ENCODE peak calls at places on chromosomes 5 and 9, in eight cellular contexts. A is A673, U is SK-N-SH, L is IMR-90, B is HL-60, S is GM23248, W is MM.1S, C is upper lobe of right lung. Y is an unnamed sample.
A peak's percentile ranks its signal among the peaks of the same experiment; 100 is the strongest.

GRCh38 chr5:53642006-53642405 is 81.6 kb downstream of the NDUFS4 start:
- DNase-seq in A (peak; percentile 92), U (no peak), L (peak; percentile 17), B (no peak), S (peak; percentile 41), W (no peak), C (no peak), Y (no peak)

GRCh38 chr5:2756211-2756746 is 4.8 kb upstream of the IRX2 start:
- DNase-seq in A (no peak), U (no peak), L (peak; percentile 9), B (no peak), S (peak; percentile 95), W (no peak), C (peak; percentile 90), Y (no peak)

GRCh38 chr9:136140046-136140445 is 21.4 kb upstream of the TMEM250 start:
- DNase-seq in A (no peak), U (no peak), L (no peak), B (no peak), S (no peak), W (no peak), C (no peak), Y (no peak)

GRCh38 chr9:2494571-2494970 is 127.0 kb upstream of the VLDLR start:
- DNase-seq in A (no peak), U (no peak), L (peak; percentile 88), B (peak; percentile 12), S (peak; percentile 82), W (no peak), C (no peak), Y (no peak)

GRCh38 chr9:114721491-114722362 is 39.7 kb upstream of the TEX48 start:
- DNase-seq in A (no peak), U (no peak), L (peak; percentile 44), B (no peak), S (peak; percentile 82), W (no peak), C (no peak), Y (no peak)

GRCh38 chr9:14428781-14429230 is 114.9 kb upstream of the NFIB start:
- DNase-seq in A (peak; percentile 77), U (peak; percentile 53), L (peak; percentile 69), B (peak; percentile 13), S (peak; percentile 77), W (peak; percentile 25), C (peak; percentile 69), Y (no peak)

GRCh38 chr5:83147593-83147992 is 70.2 kb downstream of the XRCC4 start:
- DNase-seq in A (no peak), U (no peak), L (no peak), B (no peak), S (no peak), W (no peak), C (no peak), Y (no peak)

GRCh38 chr5:96718635-96719077 is 56.5 kb downstream of the CAST start:
- DNase-seq in A (no peak), U (no peak), L (no peak), B (no peak), S (no peak), W (no peak), C (peak; percentile 80), Y (no peak)

GRCh38 chr9:113011911-113012381 is at the start of gene ZNF883:
- DNase-seq in A (peak; percentile 78), U (peak; percentile 74), L (peak; percentile 55), B (peak; percentile 24), S (peak; percentile 85), W (peak; percentile 50), C (peak; percentile 74), Y (no peak)

GRCh38 chr9:89426389-89426961 is 71.4 kb downstream of the SEMA4D start:
- DNase-seq in A (no peak), U (no peak), L (no peak), B (peak; percentile 26), S (no peak), W (peak; percentile 93), C (no peak), Y (no peak)

GRCh38 chr9:127773245-127773644 is 5.2 kb downstream of the SH2D3C start:
- DNase-seq in A (no peak), U (no peak), L (no peak), B (no peak), S (no peak), W (no peak), C (no peak), Y (no peak)

GRCh38 chr9:136734837-136735496 is 7.8 kb downstream of the LCN10 start:
- DNase-seq in A (no peak), U (no peak), L (no peak), B (no peak), S (no peak), W (no peak), C (no peak), Y (no peak)

GRCh38 chr9:135743021-135743420 is 41.0 kb downstream of the KCNT1 start:
- DNase-seq in A (no peak), U (no peak), L (no peak), B (no peak), S (no peak), W (no peak), C (no peak), Y (no peak)

GRCh38 chr5:66171349-66172344 is 27.5 kb downstream of the SREK1 start:
- DNase-seq in A (peak; percentile 62), U (peak; percentile 34), L (peak; percentile 70), B (peak; percentile 2), S (peak; percentile 84), W (peak; percentile 69), C (no peak), Y (peak; percentile 4)

GRCh38 chr5:138653502-138653901 is 78.3 kb upstream of the HSPA9 start:
- DNase-seq in A (no peak), U (no peak), L (peak; percentile 35), B (peak; percentile 1), S (peak; percentile 44), W (peak; percentile 61), C (no peak), Y (no peak)

GRCh38 chr5:122515709-122516431 is 203.8 kb downstream of the SNCAIP start:
- DNase-seq in A (peak; percentile 65), U (peak; percentile 71), L (peak; percentile 81), B (peak; percentile 1), S (peak; percentile 88), W (peak; percentile 28), C (no peak), Y (no peak)

GRCh38 chr9:123003467-123003866 is 30.0 kb upstream of the GPR21 start:
- DNase-seq in A (no peak), U (no peak), L (peak; percentile 61), B (no peak), S (peak; percentile 59), W (no peak), C (no peak), Y (no peak)

GRCh38 chr9:99121604-99122003 is 16.7 kb downstream of the TGFBR1 start:
- DNase-seq in A (no peak), U (no peak), L (no peak), B (peak; percentile 46), S (no peak), W (no peak), C (no peak), Y (no peak)

GRCh38 chr5:75601996-75602395 is 9.3 kb upstream of the ANKDD1B start:
- DNase-seq in A (no peak), U (no peak), L (peak; percentile 97), B (no peak), S (peak; percentile 26), W (no peak), C (no peak), Y (no peak)

GRCh38 chr5:43017438-43017820 is 22.7 kb downstream of the ANXA2R start:
- DNase-seq in A (peak; percentile 35), U (no peak), L (peak; percentile 55), B (peak; percentile 49), S (peak; percentile 48), W (no peak), C (no peak), Y (no peak)

GRCh38 chr9:136994885-136995224 is 1.5 kb downstream of the CLIC3 start:
- DNase-seq in A (no peak), U (no peak), L (no peak), B (no peak), S (no peak), W (no peak), C (no peak), Y (no peak)

GRCh38 chr9:136686794-136687711 is at the start of gene AGPAT2:
- DNase-seq in A (peak; percentile 82), U (peak; percentile 98), L (peak; percentile 36), B (peak; percentile 82), S (peak; percentile 73), W (no peak), C (peak; percentile 94), Y (peak; percentile 49)

GRCh38 chr5:121503111-121503840 is 348.4 kb upstream of the FTMT start:
- DNase-seq in A (peak; percentile 66), U (peak; percentile 17), L (no peak), B (no peak), S (peak; percentile 3), W (peak; percentile 25), C (no peak), Y (no peak)

GRCh38 chr5:76368941-76369340 is 34.1 kb upstream of the IQGAP2 start:
- DNase-seq in A (no peak), U (no peak), L (no peak), B (no peak), S (no peak), W (no peak), C (no peak), Y (no peak)

DNA sequence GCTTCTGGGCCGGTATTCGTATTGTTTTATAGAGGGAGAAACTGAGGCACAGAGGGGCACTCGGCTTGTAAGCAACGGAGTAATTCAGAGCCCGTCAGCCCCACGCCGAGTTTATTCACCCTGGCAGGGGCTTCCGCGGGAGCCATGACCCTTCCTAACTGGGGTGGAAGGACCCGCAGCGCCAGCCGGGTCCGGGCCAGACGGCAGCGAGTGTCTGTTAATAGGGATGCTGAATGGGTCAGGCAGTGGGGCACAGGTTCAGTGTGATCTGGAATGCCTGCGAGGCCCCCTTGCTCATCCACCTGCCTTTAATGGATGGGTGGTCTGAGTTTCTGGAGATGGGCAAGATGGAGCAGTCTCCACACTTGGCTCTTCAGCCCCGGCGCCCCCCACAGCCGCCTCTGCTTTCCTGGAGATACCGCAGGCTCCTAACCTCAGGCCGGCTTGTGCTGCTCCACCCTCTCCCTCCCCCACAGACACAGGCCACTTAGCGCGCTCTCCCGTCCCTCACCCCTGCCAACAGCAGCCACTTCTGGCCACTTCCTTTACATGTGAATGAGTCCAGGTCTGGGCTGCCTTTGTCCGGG is 147.0 kb downstream of the ERCC6L2 start:
- DNase-seq in A (no peak), U (peak; percentile 54), L (no peak), B (peak; percentile 26), S (no peak), W (no peak), C (peak; percentile 86), Y (no peak)
- H3K4me3 ChIP-seq in A (no peak overlapping the region), U (no peak overlapping the region), L (no peak overlapping the region), B (no peak overlapping the region), S (no peak overlapping the region), W (no peak overlapping the region), C (peak overlapping the region; percentile 67), Y (peak overlapping the region; percentile 77)

GRCh38 chr9:38251461-38251860 is 141.0 kb upstream of the ALDH1B1 start:
- DNase-seq in A (no peak), U (no peak), L (no peak), B (no peak), S (no peak), W (no peak), C (no peak), Y (no peak)
- H3K27ac ChIP-seq in A (no peak overlapping the region), U (no peak overlapping the region), L (no peak overlapping the region), B (no peak overlapping the region), S (no peak overlapping the region), W (no peak overlapping the region), C (no peak overlapping the region), Y (no peak overlapping the region)

GRCh38 chr9:107293555-107294085 is 10.5 kb downstream of the RAD23B start:
- DNase-seq in A (no peak), U (no peak), L (no peak), B (no peak), S (no peak), W (no peak), C (no peak), Y (no peak)
- H3K4me3 ChIP-seq in A (no peak overlapping the region), U (no peak overlapping the region), L (no peak overlapping the region), B (no peak overlapping the region), S (no peak overlapping the region), W (no peak overlapping the region), C (no peak overlapping the region), Y (no peak overlapping the region)

GRCh38 chr9:130446111-130446861 is 1.5 kb downstream of the ASS1 start:
- DNase-seq in A (peak; percentile 51), U (peak; percentile 81), L (peak; percentile 94), B (no peak), S (peak; percentile 97), W (no peak), C (peak; percentile 82), Y (no peak)
- H3K27ac ChIP-seq in A (peak overlapping the region; percentile 53), U (no peak overlapping the region), L (peak overlapping the region; percentile 81), B (no peak overlapping the region), S (peak overlapping the region; percentile 98), W (no peak overlapping the region), C (peak overlapping the region; percentile 73), Y (no peak overlapping the region)